ENCODE peak calls at places on chromosome 9, in nine cellular contexts. M is neural progenitor cell, Z is hepatocyte, D is SK-N-SH, F is HCT116, R is GM23338, W is GM23248, Y is OCI-LY7, G is MM.1S. B is an unnamed sample.

GRCh38 chr9:75636427-75637045 is 253.9 kb upstream of the PCSK5 start:
- DNase-seq in Z (no peak), F (no peak), D (no peak), W (no peak), G (peak; percentile 12), R (no peak), Y (no peak), M (no peak), B (no peak)

GRCh38 chr9:120904999-120905793 is 21.4 kb downstream of the TRAF1 start:
- DNase-seq in Y (peak; percentile 83), F (no peak), W (no peak), D (no peak), M (no peak), Z (no peak), G (no peak), R (no peak), B (no peak)

GRCh38 chr9:109914280-109915027 is 134.5 kb downstream of the PALM2AKAP2 start:
- DNase-seq in F (no peak), Y (peak; percentile 94), D (no peak), Z (no peak), G (peak; percentile 48), W (peak; percentile 92), R (no peak), M (no peak), B (peak; percentile 43)

GRCh38 chr9:34929506-34930102 is 28.5 kb upstream of the PHF24 start:
- DNase-seq in G (peak; percentile 47), R (peak; percentile 91), D (peak; percentile 59), M (peak; percentile 64), F (peak; percentile 23), Z (peak; percentile 49), W (peak; percentile 39), Y (peak; percentile 42), B (peak; percentile 32)

GRCh38 chr9:27451207-27451792 is 72.8 kb upstream of the IFNK start:
- DNase-seq in D (no peak), W (no peak), M (no peak), Y (no peak), R (no peak), F (no peak), G (peak; percentile 33), Z (no peak), B (no peak)

GRCh38 chr9:106846847-106847246 is 16.1 kb upstream of the ZNF462 start:
- DNase-seq in F (no peak), Z (no peak), G (no peak), R (no peak), M (no peak), D (no peak), W (peak; percentile 62), Y (no peak), B (peak; percentile 92)

GRCh38 chr9:738209-738915 is 103.1 kb upstream of the DMRT1 start:
- DNase-seq in F (peak; percentile 32), Z (peak; percentile 79), R (no peak), G (no peak), W (peak; percentile 97), M (no peak), D (no peak), Y (no peak), B (peak; percentile 94)

GRCh38 chr9:113886933-113887332 is 10.8 kb downstream of the ZNF618 start:
- DNase-seq in Y (no peak), R (no peak), Z (no peak), G (no peak), D (no peak), M (no peak), W (peak; percentile 45), F (no peak), B (no peak)

GRCh38 chr9:134024393-134024792 is 888 bp upstream of the BRD3OS start:
- DNase-seq in W (no peak), Z (no peak), G (no peak), D (peak; percentile 19), M (no peak), R (no peak), Y (no peak), F (no peak), B (no peak)

GRCh38 chr9:37564931-37565330 is 11.2 kb downstream of the FBXO10 start:
- DNase-seq in W (no peak), G (no peak), R (no peak), Y (no peak), D (no peak), M (no peak), F (no peak), Z (no peak), B (no peak)

GRCh38 chr9:115691097-115691496 is 462.5 kb upstream of the PAPPA start:
- DNase-seq in D (no peak), F (no peak), M (no peak), Y (no peak), W (peak; percentile 98), Z (peak; percentile 44), G (no peak), R (no peak), B (peak; percentile 93)

DNA sequence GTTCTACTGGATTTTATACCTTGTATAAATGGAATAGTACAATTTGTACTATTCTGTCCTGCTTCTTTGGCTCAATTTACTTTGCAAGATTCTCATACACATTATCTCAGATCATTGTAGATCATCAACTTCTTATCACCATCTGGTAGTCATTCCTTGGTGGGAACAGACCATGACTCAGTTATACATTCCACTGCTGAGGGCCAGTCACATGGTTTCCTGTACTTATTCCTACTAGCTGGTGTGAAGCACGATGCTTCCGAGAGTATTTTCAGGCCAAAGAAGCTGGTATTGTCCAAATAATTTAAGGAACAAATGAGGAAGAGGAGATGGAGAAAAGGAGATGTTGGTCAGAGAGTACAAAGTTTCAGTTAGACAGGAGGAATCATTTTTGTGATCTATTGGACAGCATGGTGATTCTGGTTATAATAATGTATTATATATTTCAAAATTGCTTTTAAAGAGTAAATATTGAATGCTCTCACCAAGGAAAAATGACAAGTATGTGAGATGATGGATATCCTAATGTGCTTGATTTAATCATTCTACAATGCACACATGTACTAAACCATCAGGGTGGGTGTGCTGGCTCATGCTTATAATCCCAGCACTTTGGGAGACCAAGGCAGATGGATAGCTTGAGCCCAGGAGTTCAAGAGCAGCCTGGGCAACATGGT is 124.1 kb downstream of the SYK start:
- DNase-seq in F (no peak), W (peak; percentile 73), Y (no peak), G (no peak), Z (peak; percentile 20), M (no peak), D (no peak), R (no peak), B (no peak)
- TF ChIP-seq EZH2phosphoT487 in F (no peak), W (no peak), Y (no peak), G (no peak), Z (no peak), M (no peak), D (no peak), R (no peak), B (no peak)

DNA sequence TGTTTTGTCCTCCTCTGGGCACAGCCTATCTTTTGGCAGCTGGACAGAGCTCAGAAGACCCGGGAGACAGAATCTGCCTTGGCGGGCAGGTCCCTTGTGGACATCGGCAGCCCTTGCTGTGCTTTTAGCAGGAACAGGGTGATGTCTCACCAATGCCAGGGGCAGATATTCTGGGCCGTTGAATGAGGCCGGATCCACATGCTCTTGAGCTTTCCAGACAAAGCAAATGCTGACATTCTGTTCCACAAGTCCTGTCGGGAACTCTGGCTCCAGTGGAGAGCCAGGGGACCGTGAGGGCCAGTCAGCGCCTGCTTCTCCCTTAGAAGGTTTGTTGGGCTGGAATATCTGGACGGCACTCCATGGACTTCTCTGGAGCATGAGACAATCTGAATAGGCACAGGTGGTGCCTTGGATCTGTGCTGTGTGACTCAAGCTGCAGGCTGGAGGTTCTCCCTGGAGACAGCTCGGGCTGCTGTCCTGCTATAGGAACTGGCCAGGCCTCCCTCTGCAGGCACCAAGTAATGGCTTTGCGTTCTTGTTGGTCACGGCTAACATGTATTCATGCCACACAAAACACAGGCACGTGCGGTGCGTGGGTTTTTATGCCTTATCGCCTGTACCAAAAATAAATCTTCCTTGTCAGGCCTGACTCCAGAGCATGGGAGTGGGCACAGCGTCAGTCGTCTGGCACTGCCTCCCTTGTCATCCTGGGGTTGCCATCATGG is 80.3 kb downstream of the GADD45G start:
- DNase-seq in Y (no peak), R (no peak), Z (no peak), M (no peak), G (no peak), F (no peak), W (no peak), D (no peak), B (no peak)
- TF ChIP-seq EZH2phosphoT487 in Y (no peak), R (no peak), Z (no peak), M (no peak), G (no peak), F (no peak), W (no peak), D (no peak), B (no peak)

DNA sequence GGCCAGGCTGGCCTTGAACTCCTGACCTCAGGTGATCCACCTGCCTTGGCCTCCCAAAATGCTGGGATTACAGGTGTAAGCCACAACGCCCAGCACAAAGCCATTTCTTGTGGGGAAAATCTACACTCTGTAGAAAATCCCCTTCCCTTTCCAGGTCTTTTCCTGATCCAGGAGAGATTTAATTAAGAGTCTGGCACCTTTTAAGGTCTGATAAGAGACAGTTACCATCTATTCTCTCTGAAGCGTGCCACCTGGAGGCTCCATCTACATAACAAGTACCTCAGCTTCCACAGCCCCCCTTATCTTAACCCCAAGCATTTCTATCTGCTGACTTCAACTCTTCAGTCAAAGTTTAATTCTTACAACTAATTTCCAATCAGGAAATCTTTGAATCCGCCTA is 71.4 kb upstream of the CDK20 start:
- DNase-seq in R (peak; percentile 57), D (no peak), W (no peak), M (no peak), G (no peak), Y (no peak), F (no peak), Z (no peak), B (no peak)
- TF ChIP-seq EZH2phosphoT487 in R (no peak), D (no peak), W (no peak), M (no peak), G (no peak), Y (no peak), F (no peak), Z (no peak), B (no peak)

GRCh38 chr9:131668439-131669233 is 71.2 kb downstream of the RAPGEF1 start:
- DNase-seq in Z (peak; percentile 44), D (peak; percentile 69), M (no peak), G (no peak), F (no peak), Y (peak; percentile 61), R (no peak), W (peak; percentile 85), B (peak; percentile 53)
- TF ChIP-seq EZH2phosphoT487 in Z (no peak), D (no peak), M (no peak), G (no peak), F (no peak), Y (no peak), R (no peak), W (peak; percentile 33), B (no peak)

B was measured in PC-3.